ENCODE peak calls at places on chromosomes 1 and 21, in four cellular contexts. Q, D, G and W are unnamed samples.

GRCh38 chr1:32068891-32069590 is 3.7 kb upstream of the TMEM39B start:
- DNase-seq in Q (no peak), D (no peak), G (no peak), W (no peak)

GRCh38 chr1:115748396-115749130 is 20.0 kb downstream of the CASQ2 start:
- DNase-seq in Q (no peak), D (no peak), G (no peak), W (no peak)

GRCh38 chr21:43812139-43812821 is 22.9 kb downstream of the RRP1 start:
- DNase-seq in Q (peak; percentile 83), D (no peak), G (no peak), W (no peak)

GRCh38 chr1:164805399-164805798 is 246.4 kb downstream of the PBX1 start:
- DNase-seq in Q (no peak), D (no peak), G (no peak), W (no peak)

GRCh38 chr1:29592261-29592615 is 355.9 kb downstream of the PTPRU start:
- DNase-seq in Q (no peak), D (no peak), G (no peak), W (no peak)

GRCh38 chr1:52190500-52191252 is 48.8 kb downstream of the ZFYVE9 start:
- DNase-seq in Q (no peak), D (no peak), G (no peak), W (no peak)

GRCh38 chr1:203628185-203628996 is 1.8 kb downstream of the ATP2B4 start:
- DNase-seq in Q (peak; percentile 70), D (no peak), G (no peak), W (no peak)

GRCh38 chr1:91754348-91754747 is 131.6 kb downstream of the TGFBR3 start:
- DNase-seq in Q (no peak), D (no peak), G (no peak), W (no peak)

GRCh38 chr1:207919523-207920210 is 8.7 kb upstream of the CD34 start:
- DNase-seq in Q (no peak), D (no peak), G (no peak), W (no peak)

GRCh38 chr21:45186709-45187108 is 101.0 kb downstream of the POFUT2 start:
- DNase-seq in Q (no peak), D (no peak), G (no peak), W (no peak)

GRCh38 chr1:65650682-65651081 is 142.0 kb upstream of the PDE4B start:
- DNase-seq in Q (no peak), D (no peak), G (no peak), W (no peak)

GRCh38 chr1:93908394-93909145 is 660 bp downstream of the GCLM start:
- DNase-seq in Q (peak; percentile 61), D (no peak), G (peak; percentile 29), W (no peak)

GRCh38 chr1:166947398-166948043 is 27.8 kb downstream of the ILDR2 start:
- DNase-seq in Q (peak; percentile 57), D (peak; percentile 77), G (no peak), W (peak; percentile 4)

GRCh38 chr21:46422636-46423241 is 36.0 kb upstream of the DIP2A start:
- DNase-seq in Q (peak; percentile 8), D (no peak), G (no peak), W (no peak)

GRCh38 chr1:159936284-159936904 is 9.0 kb downstream of the IGSF9 start:
- DNase-seq in Q (peak; percentile 77), D (peak; percentile 28), G (peak; percentile 83), W (no peak)

GRCh38 chr1:32759997-32760623 is 57.0 kb downstream of the YARS1 start:
- DNase-seq in Q (no peak), D (no peak), G (no peak), W (no peak)

GRCh38 chr1:181044449-181044966 is 10.7 kb downstream of the MR1 start:
- DNase-seq in Q (no peak), D (no peak), G (no peak), W (no peak)

GRCh38 chr1:96562094-96562493 is 159.5 kb upstream of the PTBP2 start:
- DNase-seq in Q (no peak), D (no peak), G (no peak), W (no peak)

GRCh38 chr1:92475029-92475428 is 11.7 kb downstream of the GFI1 start:
- DNase-seq in Q (no peak), D (no peak), G (no peak), W (no peak)

GRCh38 chr1:2230781-2231666 is 2.9 kb downstream of the SKI start:
- DNase-seq in Q (peak; percentile 64), D (no peak), G (peak; percentile 44), W (no peak)

GRCh38 chr1:11707621-11708276 is 16.2 kb downstream of the DRAXIN start:
- DNase-seq in Q (peak; percentile 63), D (peak; percentile 90), G (no peak), W (no peak)

GRCh38 chr1:19454265-19455198 is 30.8 kb downstream of the CAPZB start:
- DNase-seq in Q (no peak), D (no peak), G (no peak), W (no peak)

GRCh38 chr1:204136814-204137213 is 15.0 kb downstream of the ETNK2 start:
- DNase-seq in Q (no peak), D (no peak), G (no peak), W (no peak)

GRCh38 chr1:151013518-151013917 is 5.3 kb downstream of the PRUNE1 start:
- DNase-seq in Q (no peak), D (no peak), G (no peak), W (no peak)

GRCh38 chr1:213985181-213986019 is 2.4 kb upstream of the PROX1 start:
- DNase-seq in Q (no peak), D (no peak), G (no peak), W (no peak)

GRCh38 chr21:36125513-36126121 is 9.3 kb upstream of the CBR3 start:
- DNase-seq in Q (peak; percentile 66), D (peak; percentile 42), G (peak; percentile 42), W (no peak)

GRCh38 chr1:105137543-105138444 is 1388.1 kb downstream of the AMY1C start:
- DNase-seq in Q (no peak), D (no peak), G (no peak), W (peak; percentile 0)

GRCh38 chr21:35664683-35665082 is 395.6 kb downstream of the SETD4 start:
- DNase-seq in Q (no peak), D (no peak), G (no peak), W (no peak)

GRCh38 chr21:21163904-21164303 is 165.7 kb downstream of the NCAM2 start:
- DNase-seq in Q (no peak), D (peak; percentile 48), G (no peak), W (peak; percentile 21)

GRCh38 chr1:16120940-16121410 is 34.9 kb downstream of the EPHA2 start:
- DNase-seq in Q (no peak), D (peak; percentile 39), G (no peak), W (no peak)

GRCh38 chr1:107748529-107748928 is 216.5 kb downstream of the VAV3 start:
- DNase-seq in Q (no peak), D (no peak), G (no peak), W (no peak)

GRCh38 chr1:153616885-153617428 is 832 bp upstream of the S100A14 start:
- DNase-seq in Q (no peak), D (no peak), G (no peak), W (no peak)

GRCh38 chr1:110134050-110134595 is 16.2 kb upstream of the SLC6A17 start:
- DNase-seq in Q (no peak), D (peak; percentile 33), G (no peak), W (no peak)

GRCh38 chr1:75733661-75734060 is 9.2 kb downstream of the ACADM start:
- DNase-seq in Q (no peak), D (no peak), G (no peak), W (no peak)

GRCh38 chr1:71001627-71002026 is 46.0 kb downstream of the PTGER3 start:
- DNase-seq in Q (no peak), D (no peak), G (no peak), W (no peak)

GRCh38 chr1:168416220-168416619 is 127.6 kb downstream of the XCL2 start:
- DNase-seq in Q (no peak), D (no peak), G (no peak), W (no peak)

GRCh38 chr1:234535763-234536515 is 57.0 kb upstream of the TARBP1 start:
- DNase-seq in Q (peak; percentile 77), D (no peak), G (no peak), W (no peak)

GRCh38 chr1:30332100-30333094 is 391.0 kb downstream of the MATN1 start:
- DNase-seq in Q (no peak), D (no peak), G (no peak), W (no peak)

GRCh38 chr1:30727796-30728195 is 4.4 kb upstream of the MATN1 start:
- DNase-seq in Q (no peak), D (no peak), G (no peak), W (no peak)

GRCh38 chr1:41013812-41014211 is 7.7 kb downstream of the SLFNL1 start:
- DNase-seq in Q (no peak), D (no peak), G (no peak), W (no peak)